ENCODE peak calls at places on chromosomes 5 and 9, in six cellular contexts. One of them, this sample, is unnamed.

GRCh38 chr5:75667586-75667985 is 49.7 kb downstream of the POC5 start:
- DNase-seq in mesenchymal stem cell: no peak
- DNase-seq in trophoblast cell: no peak
- DNase-seq in H1: no peak
- DNase-seq in H9: no peak
- DNase-seq in IMR-90: no peak
- DNase-seq in this sample: no peak

GRCh38 chr9:3177362-3177761 is 333.5 kb upstream of the PUM3 start:
- DNase-seq in mesenchymal stem cell: no peak
- DNase-seq in H1: no peak
- DNase-seq in H9: no peak
- DNase-seq in trophoblast cell: no peak
- DNase-seq in IMR-90: no peak
- DNase-seq in this sample: no peak

GRCh38 chr5:92409131-92409530 is 1026.0 kb upstream of the ARRDC3 start:
- DNase-seq in IMR-90: no peak
- DNase-seq in mesenchymal stem cell: no peak
- DNase-seq in H9: no peak
- DNase-seq in H1: no peak
- DNase-seq in trophoblast cell: no peak
- DNase-seq in this sample: no peak

GRCh38 chr9:110192531-110193326 is 15.2 kb downstream of the C9orf152 start:
- DNase-seq in mesenchymal stem cell: peak; percentile 84
- DNase-seq in trophoblast cell: peak; percentile 87
- DNase-seq in H1: no peak
- DNase-seq in IMR-90: peak; percentile 78
- DNase-seq in H9: no peak
- DNase-seq in this sample: no peak

GRCh38 chr5:72529383-72529782 is 22.2 kb upstream of the ZNF366 start:
- DNase-seq in H1: no peak
- DNase-seq in trophoblast cell: no peak
- DNase-seq in mesenchymal stem cell: no peak
- DNase-seq in H9: peak; percentile 37
- DNase-seq in IMR-90: no peak
- DNase-seq in this sample: no peak

GRCh38 chr9:126556560-126557250 is 57.0 kb upstream of the LMX1B start:
- DNase-seq in H1: no peak
- DNase-seq in trophoblast cell: no peak
- DNase-seq in H9: no peak
- DNase-seq in IMR-90: no peak
- DNase-seq in mesenchymal stem cell: no peak
- DNase-seq in this sample: no peak

GRCh38 chr5:83368835-83369234 is 102.7 kb upstream of the VCAN start:
- DNase-seq in IMR-90: no peak
- DNase-seq in H1: no peak
- DNase-seq in H9: no peak
- DNase-seq in mesenchymal stem cell: no peak
- DNase-seq in trophoblast cell: peak; percentile 15
- DNase-seq in this sample: no peak

GRCh38 chr9:69936427-69936826 is 107.2 kb upstream of the MAMDC2 start:
- DNase-seq in trophoblast cell: no peak
- DNase-seq in H1: no peak
- DNase-seq in H9: no peak
- DNase-seq in mesenchymal stem cell: peak; percentile 55
- DNase-seq in IMR-90: peak; percentile 93
- DNase-seq in this sample: no peak

DNA sequence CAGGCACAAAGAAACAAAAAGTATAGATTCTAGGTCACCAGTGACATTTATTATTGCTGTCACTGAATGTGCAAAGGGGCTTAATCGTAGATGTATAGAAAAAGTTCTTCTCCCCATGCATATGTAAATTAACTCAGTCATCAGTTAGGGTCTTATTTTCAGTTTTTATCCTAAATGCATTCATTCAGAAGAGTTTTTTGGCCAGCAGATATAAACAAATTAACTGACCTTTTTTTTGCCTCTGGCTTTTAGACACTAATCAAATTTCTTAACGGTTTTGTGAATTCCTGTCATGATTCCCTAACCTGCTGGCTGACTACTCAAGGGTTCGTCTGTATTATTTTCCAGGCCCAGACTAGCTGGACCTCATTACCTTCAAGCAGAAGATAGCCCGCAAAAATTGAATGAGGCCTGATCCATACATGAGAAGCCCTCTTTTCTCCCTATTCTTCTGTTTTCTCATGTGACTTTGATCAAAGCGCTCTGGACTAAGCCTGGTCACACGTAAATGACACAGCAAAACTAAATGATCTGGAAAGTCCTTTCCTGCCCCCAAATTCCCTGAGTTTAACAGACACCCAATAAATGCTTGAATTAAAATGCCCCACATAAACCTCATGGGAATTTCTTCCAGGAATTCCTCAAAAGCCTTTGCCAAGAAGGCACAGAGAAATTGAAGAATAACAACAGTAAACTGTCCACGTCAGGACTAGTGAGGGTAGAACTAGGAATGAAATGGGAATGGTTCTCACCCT is 83.7 kb downstream of the MYO10 start:
- DNase-seq in IMR-90: no peak
- DNase-seq in trophoblast cell: no peak
- DNase-seq in H1: no peak
- DNase-seq in mesenchymal stem cell: no peak
- DNase-seq in H9: no peak
- DNase-seq in this sample: no peak
- H4K91ac ChIP-seq in IMR-90: no peak overlapping the region
- H4K91ac ChIP-seq in trophoblast cell: no peak overlapping the region
- H4K91ac ChIP-seq in H1: no peak overlapping the region
- H4K91ac ChIP-seq in mesenchymal stem cell: no peak overlapping the region
- H4K91ac ChIP-seq in H9: no peak overlapping the region
- H4K91ac ChIP-seq in this sample: no peak overlapping the region

GRCh38 chr5:168228668-168229067 is 62.8 kb upstream of the WWC1 start:
- DNase-seq in H1: no peak
- DNase-seq in IMR-90: no peak
- DNase-seq in mesenchymal stem cell: no peak
- DNase-seq in trophoblast cell: no peak
- DNase-seq in H9: no peak
- DNase-seq in this sample: no peak
- H3K4me1 ChIP-seq in H1: no peaks in the 10 kb centered on the region
- H3K4me1 ChIP-seq in IMR-90: no peaks in the 10 kb centered on the region
- H3K4me1 ChIP-seq in mesenchymal stem cell: no peaks in the 10 kb centered on the region
- H3K4me1 ChIP-seq in trophoblast cell: peaks cover 8% of the 10 kb centered on the region
- H3K4me1 ChIP-seq in H9: no peaks in the 10 kb centered on the region
- H3K4me1 ChIP-seq in this sample: no peaks in the 10 kb centered on the region

DNA sequence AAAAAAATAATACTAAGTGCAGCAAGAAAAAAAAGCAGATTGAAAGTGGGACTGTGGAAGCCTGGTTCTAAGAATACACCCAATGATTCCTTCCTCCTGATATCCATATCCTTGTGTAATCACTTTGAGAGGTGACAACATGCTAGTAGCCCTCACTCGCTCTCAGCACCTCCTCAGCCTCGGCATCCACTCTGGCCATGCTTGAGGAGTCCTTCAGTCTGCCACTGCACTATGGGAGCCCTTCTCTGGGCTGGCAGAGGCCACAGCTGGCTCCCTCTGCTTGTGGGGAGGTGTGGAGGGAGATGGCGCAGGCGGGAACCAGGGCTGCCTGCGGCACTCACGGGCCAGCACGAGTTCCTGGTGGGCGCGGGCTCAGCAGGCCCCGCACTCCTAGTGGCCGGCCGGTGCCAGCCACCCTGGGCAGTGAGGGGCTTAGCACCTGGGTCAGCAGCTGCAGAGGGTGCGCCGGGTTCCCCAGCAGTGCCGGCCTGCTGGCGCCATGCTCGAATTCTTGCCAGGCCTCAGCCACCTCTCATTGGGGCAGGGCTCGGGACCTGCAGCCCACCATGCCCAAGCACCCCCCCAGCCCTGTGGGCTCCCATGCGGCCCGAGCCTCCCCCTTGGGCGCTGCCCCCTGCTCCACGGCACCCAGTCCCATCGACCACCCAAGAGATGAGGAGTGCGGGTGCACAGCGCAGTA is 24.5 kb upstream of the SELENOP start:
- DNase-seq in H1: no peak
- DNase-seq in mesenchymal stem cell: no peak
- DNase-seq in H9: no peak
- DNase-seq in trophoblast cell: no peak
- DNase-seq in IMR-90: no peak
- DNase-seq in this sample: no peak
- H4K91ac ChIP-seq in H1: no peak overlapping the region
- H4K91ac ChIP-seq in mesenchymal stem cell: no peak overlapping the region
- H4K91ac ChIP-seq in H9: no peak overlapping the region
- H4K91ac ChIP-seq in trophoblast cell: no peak overlapping the region
- H4K91ac ChIP-seq in IMR-90: no peak overlapping the region
- H4K91ac ChIP-seq in this sample: no peak overlapping the region

DNA sequence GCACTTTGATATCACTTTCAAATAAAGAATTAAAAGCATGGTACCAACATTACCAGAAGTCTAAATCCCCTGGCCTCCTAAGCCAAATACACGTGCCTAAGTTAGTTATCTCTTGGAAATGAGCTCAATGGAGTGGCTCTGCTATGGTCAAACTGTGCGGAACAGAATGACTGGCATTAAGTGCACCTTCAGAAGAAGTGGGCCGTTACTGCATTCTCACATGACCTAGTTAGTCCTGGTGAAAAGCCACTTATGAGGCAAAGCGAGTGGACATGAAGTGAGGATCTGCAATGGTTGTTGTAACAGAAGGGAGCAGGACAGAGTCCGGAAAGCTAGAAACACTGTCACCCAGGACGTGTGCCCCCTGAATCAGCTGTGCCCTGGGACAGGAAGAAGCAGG is 633.1 kb downstream of the IRX1 start:
- DNase-seq in trophoblast cell: no peak
- DNase-seq in mesenchymal stem cell: no peak
- DNase-seq in H1: no peak
- DNase-seq in H9: no peak
- DNase-seq in IMR-90: no peak
- DNase-seq in this sample: no peak
- H3K4me1 ChIP-seq in trophoblast cell: no peaks in the 10 kb centered on the region
- H3K4me1 ChIP-seq in mesenchymal stem cell: no peaks in the 10 kb centered on the region
- H3K4me1 ChIP-seq in H1: no peaks in the 10 kb centered on the region
- H3K4me1 ChIP-seq in H9: no peaks in the 10 kb centered on the region
- H3K4me1 ChIP-seq in IMR-90: no peaks in the 10 kb centered on the region
- H3K4me1 ChIP-seq in this sample: peaks cover 17% of the 10 kb centered on the region

GRCh38 chr5:132663771-132664695 is 6.1 kb downstream of the IL13 start:
- DNase-seq in mesenchymal stem cell: peak; percentile 10
- DNase-seq in trophoblast cell: no peak
- DNase-seq in H9: no peak
- DNase-seq in H1: no peak
- DNase-seq in IMR-90: no peak
- DNase-seq in this sample: no peak
- H4K91ac ChIP-seq in mesenchymal stem cell: peak overlapping the region; percentile 25
- H4K91ac ChIP-seq in trophoblast cell: no peak overlapping the region
- H4K91ac ChIP-seq in H9: no peak overlapping the region
- H4K91ac ChIP-seq in H1: no peak overlapping the region
- H4K91ac ChIP-seq in IMR-90: no peak overlapping the region
- H4K91ac ChIP-seq in this sample: no peak overlapping the region

GRCh38 chr5:143561248-143561647 is 157.8 kb upstream of the NR3C1 start:
- DNase-seq in mesenchymal stem cell: no peak
- DNase-seq in trophoblast cell: no peak
- DNase-seq in H9: no peak
- DNase-seq in H1: no peak
- DNase-seq in IMR-90: no peak
- DNase-seq in this sample: no peak
- H3K4me1 ChIP-seq in mesenchymal stem cell: peaks cover 4% of the 10 kb centered on the region
- H3K4me1 ChIP-seq in trophoblast cell: no peaks in the 10 kb centered on the region
- H3K4me1 ChIP-seq in H9: peaks cover 2% of the 10 kb centered on the region
- H3K4me1 ChIP-seq in H1: peaks cover 4% of the 10 kb centered on the region
- H3K4me1 ChIP-seq in IMR-90: peaks cover 8% of the 10 kb centered on the region
- H3K4me1 ChIP-seq in this sample: peaks cover 1% of the 10 kb centered on the region

DNA sequence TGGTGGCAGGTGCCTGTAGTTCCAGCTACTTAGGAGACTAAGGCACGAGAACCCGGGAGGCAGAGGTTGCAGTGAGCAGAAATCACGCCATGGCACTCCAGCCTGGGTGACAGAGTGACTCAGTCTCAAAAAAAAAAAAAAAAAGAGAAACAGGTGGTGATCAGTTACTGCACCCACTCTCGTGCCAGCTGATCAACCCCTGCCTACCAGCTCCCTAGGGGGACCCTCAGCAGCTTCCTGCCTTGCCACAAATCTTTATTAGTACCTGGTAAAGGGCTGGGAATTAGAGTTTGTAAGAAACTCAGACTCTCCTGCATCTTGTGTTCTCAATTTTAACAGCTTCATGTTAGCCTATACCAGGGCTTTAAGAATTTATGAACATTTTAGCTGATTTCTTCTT is 914.9 kb downstream of the EFNA5 start:
- DNase-seq in H9: no peak
- DNase-seq in IMR-90: no peak
- DNase-seq in trophoblast cell: no peak
- DNase-seq in mesenchymal stem cell: no peak
- DNase-seq in H1: no peak
- DNase-seq in this sample: no peak
- H4K91ac ChIP-seq in H9: no peak overlapping the region
- H4K91ac ChIP-seq in IMR-90: no peak overlapping the region
- H4K91ac ChIP-seq in trophoblast cell: no peak overlapping the region
- H4K91ac ChIP-seq in mesenchymal stem cell: no peak overlapping the region
- H4K91ac ChIP-seq in H1: no peak overlapping the region
- H4K91ac ChIP-seq in this sample: no peak overlapping the region

DNA sequence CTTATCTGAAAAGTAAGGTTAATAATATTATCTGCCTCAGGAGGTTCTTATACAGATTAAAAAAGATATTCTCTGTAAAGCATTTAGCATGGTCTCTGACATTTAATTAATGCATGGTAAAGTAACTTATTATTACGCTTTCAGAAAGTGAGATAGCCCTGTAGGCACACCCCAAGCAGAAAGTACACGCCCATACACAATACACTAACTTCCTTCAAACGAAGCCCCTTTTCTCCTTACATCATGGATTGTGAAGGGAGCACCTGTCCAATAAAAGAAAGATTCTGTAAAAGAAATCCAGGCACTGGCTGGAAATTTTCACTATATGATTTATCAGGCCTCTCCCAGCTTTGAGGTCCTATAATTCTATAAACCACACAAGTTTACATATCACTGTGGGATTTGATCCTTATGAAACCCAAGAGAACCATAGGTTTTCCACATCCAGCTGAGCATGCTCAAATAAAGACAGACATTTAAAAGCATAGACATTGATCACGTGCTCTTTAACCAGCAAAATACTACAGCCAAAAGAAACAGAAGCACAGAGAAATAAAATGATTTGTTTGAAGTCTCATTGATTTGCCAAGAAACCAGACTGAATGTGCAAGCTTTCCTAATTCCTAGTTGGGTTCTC is 14.1 kb upstream of the NR3C1 start:
- DNase-seq in trophoblast cell: no peak
- DNase-seq in H9: no peak
- DNase-seq in IMR-90: no peak
- DNase-seq in H1: no peak
- DNase-seq in mesenchymal stem cell: no peak
- DNase-seq in this sample: no peak
- H3K4me1 ChIP-seq in trophoblast cell: no peaks in the 10 kb centered on the region
- H3K4me1 ChIP-seq in H9: no peaks in the 10 kb centered on the region
- H3K4me1 ChIP-seq in IMR-90: peaks cover 2% of the 10 kb centered on the region
- H3K4me1 ChIP-seq in H1: peaks cover 2% of the 10 kb centered on the region
- H3K4me1 ChIP-seq in mesenchymal stem cell: peaks cover 1% of the 10 kb centered on the region
- H3K4me1 ChIP-seq in this sample: no peaks in the 10 kb centered on the region